ENCODE peak calls at places on chromosome 13, in five cellular contexts. N is T-helper 1 cell; L is activated CD4-positive, alpha-beta T cell treated with anti-CD3 and anti-CD28 coated beads for 48 hours; K is GOT3; H is HT-29. E is an unnamed sample.

GRCh38 chr13:21218351-21219043 is 42.0 kb downstream of the MRPL57 start:
- DNase-seq in N (no peak), L (no peak), K (no peak), H (no peak), E (peak)

GRCh38 chr13:19155321-19155861 is 26.2 kb downstream of the TUBA3C start:
- DNase-seq in N (no peak), L (no peak), K (no peak), H (no peak), E (no peak)

GRCh38 chr13:79682164-79682563 is 201.2 kb downstream of the NDFIP2 start:
- DNase-seq in N (no peak), L (no peak), K (no peak), H (no peak), E (no peak)

GRCh38 chr13:93262729-93263128 is 36.1 kb downstream of the GPC6 start:
- DNase-seq in N (no peak), L (no peak), K (no peak), H (no peak), E (no peak)

GRCh38 chr13:111280666-111281577 is 39.5 kb upstream of the TEX29 start:
- DNase-seq in N (no peak), L (no peak), K (no peak), H (no peak), E (no peak)

GRCh38 chr13:33509642-33510229 is 224.2 kb upstream of the STARD13 start:
- DNase-seq in N (no peak), L (no peak), K (no peak), H (no peak), E (no peak)

GRCh38 chr13:93824286-93824685 is 597.7 kb downstream of the GPC6 start:
- DNase-seq in N (no peak), L (no peak), K (no peak), H (no peak), E (no peak)

GRCh38 chr13:55160911-55161310 is 1979.8 kb upstream of the PRR20A start:
- DNase-seq in N (no peak), L (no peak), K (no peak), H (no peak), E (no peak)

GRCh38 chr13:81283561-81283960 is 942.6 kb upstream of the SPRY2 start:
- DNase-seq in N (no peak), L (no peak), K (no peak), H (no peak), E (no peak)

GRCh38 chr13:62482351-62482750 is 1066.7 kb upstream of the PCDH20 start:
- DNase-seq in N (no peak), L (no peak), K (no peak), H (peak), E (no peak)

GRCh38 chr13:96229356-96229755 is 139.4 kb downstream of the HS6ST3 start:
- DNase-seq in N (no peak), L (no peak), K (no peak), H (peak), E (no peak)

GRCh38 chr13:35598790-35599369 is 122.4 kb upstream of the MAB21L1 start:
- DNase-seq in N (no peak), L (no peak), K (no peak), H (no peak), E (no peak)

GRCh38 chr13:78060966-78061365 is 142.3 kb upstream of the EDNRB start:
- DNase-seq in N (no peak), L (no peak), K (no peak), H (no peak), E (no peak)

GRCh38 chr13:113456116-113456702 is 2.9 kb upstream of the ADPRHL1 start:
- DNase-seq in N (no peak), L (no peak), K (no peak), H (no peak), E (no peak)

GRCh38 chr13:104114111-104114510 is 1047.9 kb upstream of the SLC10A2 start:
- DNase-seq in N (no peak), L (no peak), K (no peak), H (no peak), E (no peak)

GRCh38 chr13:47696677-47697076 is 304.4 kb downstream of the SUCLA2 start:
- DNase-seq in N (no peak), L (no peak), K (no peak), H (no peak), E (no peak)

GRCh38 chr13:93217701-93218100 is 8.9 kb upstream of the GPC6 start:
- DNase-seq in N (no peak), L (no peak), K (no peak), H (no peak), E (no peak)

GRCh38 chr13:86731987-86732386 is 932.8 kb upstream of the SLITRK6 start:
- DNase-seq in N (no peak), L (no peak), K (no peak), H (no peak), E (no peak)

GRCh38 chr13:49214917-49215376 is 5.2 kb upstream of the MLNR start:
- DNase-seq in N (no peak), L (peak), K (no peak), H (peak), E (peak)

GRCh38 chr13:66532146-66532545 is 698.0 kb downstream of the PCDH9 start:
- DNase-seq in N (no peak), L (no peak), K (no peak), H (no peak), E (no peak)

GRCh38 chr13:37381502-37381901 is 217.1 kb downstream of the POSTN start:
- DNase-seq in N (no peak), L (no peak), K (no peak), H (no peak), E (no peak)

GRCh38 chr13:99982021-99982740 is 597 bp downstream of the ZIC2 start:
- DNase-seq in N (no peak), L (no peak), K (no peak), H (peak), E (no peak)

GRCh38 chr13:97191615-97192014 is 30.5 kb upstream of the MBNL2 start:
- DNase-seq in N (no peak), L (no peak), K (no peak), H (no peak), E (no peak)

GRCh38 chr13:82341116-82341515 is 1541.2 kb downstream of the SLITRK1 start:
- DNase-seq in N (no peak), L (no peak), K (no peak), H (no peak), E (no peak)

GRCh38 chr13:49693191-49693733 is 2.0 kb upstream of the EBPL start:
- DNase-seq in N (no peak), L (no peak), K (no peak), H (no peak), E (no peak)

GRCh38 chr13:64471916-64472315 is 2758.2 kb downstream of the PCDH9 start:
- DNase-seq in N (no peak), L (no peak), K (no peak), H (peak), E (no peak)

GRCh38 chr13:33218020-33218419 is 67.5 kb downstream of the STARD13 start:
- DNase-seq in N (no peak), L (no peak), K (no peak), H (peak), E (no peak)

GRCh38 chr13:101951114-101951513 is 450.7 kb downstream of the FGF14 start:
- DNase-seq in N (no peak), L (no peak), K (no peak), H (no peak), E (no peak)